ENCODE peak calls at places on chromosomes 4 and X, in six cellular contexts. Y, R, S, F, X and W are unnamed samples.
A peak's percentile ranks its signal among the peaks of the same experiment; 100 is the strongest.

GRCh38 chr4:103634236-103634635 is 85.5 kb downstream of the TACR3 start:
- DNase-seq in Y (no peak), R (no peak), S (no peak), F (no peak), X (no peak), W (no peak)

GRCh38 chr4:174036111-174036510 is 247.4 kb downstream of the FBXO8 start:
- DNase-seq in Y (no peak), R (no peak), S (no peak), F (no peak), X (no peak), W (no peak)

GRCh38 chr4:94689155-94689554 is 68.6 kb upstream of the BMPR1B start:
- DNase-seq in Y (no peak), R (no peak), S (no peak), F (no peak), X (no peak), W (no peak)

GRCh38 chrX:38304010-38304409 is 23.3 kb downstream of the RPGR start:
- DNase-seq in Y (no peak), R (no peak), S (no peak), F (no peak), X (no peak), W (no peak)

GRCh38 chr4:112099701-112100289 is 45.5 kb upstream of the FAM241A start:
- DNase-seq in Y (no peak), R (peak; percentile 64), S (peak; percentile 51), F (no peak), X (no peak), W (no peak)

GRCh38 chr4:128775916-128776315 is 33.6 kb upstream of the JADE1 start:
- DNase-seq in Y (no peak), R (no peak), S (no peak), F (no peak), X (no peak), W (no peak)

GRCh38 chr4:67754288-67754687 is at the start of gene GNRHR:
- DNase-seq in Y (no peak), R (no peak), S (no peak), F (no peak), X (no peak), W (no peak)

GRCh38 chr4:3598695-3599227 is 66.5 kb upstream of the LRPAP1 start:
- DNase-seq in Y (no peak), R (no peak), S (no peak), F (no peak), X (no peak), W (no peak)

GRCh38 chr4:156892695-156893211 is 78.8 kb downstream of the PDGFC start:
- DNase-seq in Y (no peak), R (no peak), S (no peak), F (no peak), X (no peak), W (no peak)

GRCh38 chrX:152822383-152823086 is 8.0 kb downstream of the CETN2 start:
- DNase-seq in Y (no peak), R (no peak), S (no peak), F (no peak), X (no peak), W (no peak)

GRCh38 chr4:101944649-101945048 is 154.1 kb downstream of the BANK1 start:
- DNase-seq in Y (no peak), R (no peak), S (no peak), F (no peak), X (no peak), W (no peak)

GRCh38 chrX:71493111-71493613 is 39.7 kb upstream of the OGT start:
- DNase-seq in Y (peak; percentile 22), R (no peak), S (no peak), F (no peak), X (no peak), W (peak; percentile 24)

GRCh38 chr4:71062436-71062835 is 69.0 kb downstream of the DCK start:
- DNase-seq in Y (no peak), R (peak; percentile 89), S (no peak), F (no peak), X (no peak), W (no peak)

GRCh38 chr4:115790812-115791211 is 677.4 kb upstream of the NDST4 start:
- DNase-seq in Y (no peak), R (no peak), S (no peak), F (no peak), X (no peak), W (no peak)

GRCh38 chrX:128439159-128439558 is 387.0 kb upstream of the ACTRT1 start:
- DNase-seq in Y (no peak), R (no peak), S (no peak), F (no peak), X (no peak), W (no peak)

GRCh38 chrX:149491812-149492211 is 13.3 kb downstream of the IDS start:
- DNase-seq in Y (no peak), R (peak; percentile 19), S (no peak), F (no peak), X (no peak), W (no peak)

GRCh38 chrX:9534686-9535085 is 69.8 kb downstream of the TBL1X start:
- DNase-seq in Y (no peak), R (no peak), S (no peak), F (no peak), X (no peak), W (no peak)

GRCh38 chr4:74546020-74546419 is 101.1 kb downstream of the AREG start:
- DNase-seq in Y (no peak), R (no peak), S (no peak), F (no peak), X (no peak), W (no peak)

GRCh38 chr4:53541577-53542206 is 49.6 kb downstream of the LNX1 start:
- DNase-seq in Y (no peak), R (no peak), S (no peak), F (peak; percentile 47), X (no peak), W (no peak)

GRCh38 chr4:79563218-79563617 is 155.2 kb upstream of the GK2 start:
- DNase-seq in Y (no peak), R (no peak), S (no peak), F (no peak), X (no peak), W (no peak)

GRCh38 chr4:156312261-156312847 is 358.7 kb upstream of the CTSO start:
- DNase-seq in Y (no peak), R (no peak), S (no peak), F (no peak), X (no peak), W (no peak)

GRCh38 chr4:11647433-11647832 is 218.7 kb upstream of the HS3ST1 start:
- DNase-seq in Y (no peak), R (no peak), S (no peak), F (no peak), X (no peak), W (no peak)